ENCODE peak calls at places on chromosomes 5 and 9, in six cellular contexts. G is transverse colon, S is choroid plexus epithelial cell, H is kidney, R is HS-5, L is cardiac fibroblast. A is an unnamed sample.

GRCh38 chr9:93119953-93120845 is 13.9 kb downstream of the NINJ1 start:
- DNase-seq in S (peak), G (peak), R (peak), L (peak), H (peak), A (peak)

GRCh38 chr9:95311956-95312355 is 5.6 kb downstream of the FANCC start:
- DNase-seq in R (no peak), S (no peak), L (no peak), G (no peak), H (no peak), A (no peak)

GRCh38 chr9:93122721-93123221 is 11.3 kb downstream of the NINJ1 start:
- DNase-seq in L (no peak), R (no peak), S (no peak), G (peak), H (peak), A (no peak)

GRCh38 chr5:71769265-71769664 is 50.2 kb downstream of the CARTPT start:
- DNase-seq in R (no peak), L (no peak), H (no peak), G (no peak), S (no peak), A (no peak)

GRCh38 chr9:134163374-134164196 is 779 bp downstream of the RNU6ATAC start:
- DNase-seq in G (peak), L (peak), S (peak), H (peak), R (no peak), A (peak)

GRCh38 chr9:136685792-136686533 is 1.3 kb downstream of the AGPAT2 start:
- DNase-seq in G (no peak), S (no peak), L (no peak), H (no peak), R (no peak), A (no peak)

GRCh38 chr5:173310861-173311515 is 17.2 kb downstream of the STC2 start:
- DNase-seq in G (no peak), L (no peak), H (peak), S (no peak), R (no peak), A (no peak)

GRCh38 chr5:19986036-19986619 is 1.9 kb downstream of the CDH18 start:
- DNase-seq in H (no peak), G (no peak), S (peak), R (no peak), L (no peak), A (no peak)

GRCh38 chr5:155080721-155081120 is 67.2 kb downstream of the KIF4B start:
- DNase-seq in H (no peak), G (no peak), L (no peak), R (no peak), S (peak), A (no peak)

GRCh38 chr9:32486839-32487562 is 39.0 kb downstream of the RIGI start:
- DNase-seq in S (peak), L (peak), R (peak), G (no peak), H (no peak), A (peak)

A was measured in small intestine.